ENCODE peak calls at places on chromosomes 2 and 18, in nine cellular contexts. R, L, O, I, U, V, E, Z and B are unnamed samples.

GRCh38 chr2:1477196-1478040 is 64.2 kb downstream of the TPO start:
- DNase-seq in Z (no peak), O (no peak), E (no peak), V (no peak), U (no peak), L (no peak), R (no peak), I (no peak), B (no peak)

GRCh38 chr2:132668986-132669853 is 785 bp downstream of the LYPD1 start:
- DNase-seq in O (peak; percentile 25), U (no peak), I (no peak), E (no peak), V (no peak), R (no peak), L (peak; percentile 72), Z (peak; percentile 22), B (no peak)

GRCh38 chr18:54149078-54149697 is 75.3 kb downstream of the MBD2 start:
- DNase-seq in U (peak; percentile 58), E (no peak), Z (no peak), V (peak; percentile 81), O (peak; percentile 87), R (peak; percentile 49), L (no peak), I (no peak), B (peak; percentile 71)

GRCh38 chr2:37720533-37721218 is 49.2 kb upstream of the CDC42EP3 start:
- DNase-seq in L (no peak), Z (no peak), R (no peak), E (no peak), I (no peak), V (peak; percentile 98), O (peak; percentile 25), U (no peak), B (no peak)

GRCh38 chr2:20580690-20581437 is 70.0 kb downstream of the HS1BP3 start:
- DNase-seq in V (no peak), R (no peak), I (no peak), U (no peak), E (no peak), O (no peak), Z (no peak), L (no peak), B (no peak)

GRCh38 chr2:121019073-121019472 is 265.9 kb downstream of the TFCP2L1 start:
- DNase-seq in O (no peak), U (no peak), L (peak; percentile 49), R (no peak), Z (no peak), E (no peak), I (no peak), V (no peak), B (no peak)

GRCh38 chr2:47269316-47270232 is 114.5 kb upstream of the STPG4 start:
- DNase-seq in V (peak; percentile 86), L (no peak), Z (no peak), R (peak; percentile 88), U (no peak), E (peak; percentile 17), I (no peak), O (peak; percentile 89), B (no peak)

GRCh38 chr18:63258749-63259580 is 60.6 kb downstream of the BCL2 start:
- DNase-seq in I (no peak), V (no peak), O (no peak), Z (no peak), L (no peak), E (peak; percentile 63), R (no peak), U (no peak), B (no peak)

GRCh38 chr18:46356278-46357033 is 252.3 kb downstream of the HAUS1 start:
- DNase-seq in L (no peak), R (no peak), I (no peak), E (no peak), U (no peak), O (no peak), V (no peak), Z (no peak), B (no peak)

GRCh38 chr2:201854221-201854801 is 48.0 kb downstream of the CDK15 start:
- DNase-seq in V (peak; percentile 94), E (no peak), U (no peak), Z (no peak), O (peak; percentile 81), I (no peak), R (peak; percentile 37), L (no peak), B (no peak)

GRCh38 chr2:204691911-204692510 is 146.7 kb downstream of the PARD3B start:
- DNase-seq in O (peak; percentile 47), E (peak; percentile 78), I (peak; percentile 23), Z (peak; percentile 33), L (peak; percentile 81), U (peak; percentile 10), V (peak; percentile 88), R (peak; percentile 67), B (no peak)

GRCh38 chr2:214232266-214232665 is 178.6 kb upstream of the VWC2L start:
- DNase-seq in L (no peak), R (no peak), V (no peak), O (peak; percentile 27), E (no peak), Z (no peak), I (no peak), U (no peak), B (no peak)

GRCh38 chr2:200687938-200688920 is 102.4 kb downstream of the AOX1 start:
- DNase-seq in O (no peak), L (no peak), E (peak; percentile 11), Z (no peak), I (no peak), U (no peak), R (no peak), V (no peak), B (no peak)